ENCODE peak calls at places on chromosomes 16 and 17, in four cellular contexts. L, R, T and P are unnamed samples.

GRCh38 chr16:80125677-80126076 is 415.1 kb upstream of the DYNLRB2 start:
- DNase-seq in L (no peak), R (no peak), T (no peak), P (no peak)

GRCh38 chr17:56845934-56846333 is 12.0 kb downstream of the DGKE start:
- DNase-seq in L (no peak), T (no peak), R (no peak), P (no peak)

GRCh38 chr16:60107467-60107866 is 1373.4 kb upstream of the GOT2 start:
- DNase-seq in L (no peak), R (no peak), T (no peak), P (no peak)

GRCh38 chr17:65550758-65551157 is 10.7 kb downstream of the AXIN2 start:
- DNase-seq in T (no peak), R (no peak), L (no peak), P (no peak)

GRCh38 chr17:348692-349425 is 3.7 kb downstream of the RPH3AL start:
- DNase-seq in L (no peak), T (no peak), R (peak), P (no peak)

GRCh38 chr17:47720754-47721533 is 12.1 kb upstream of the TBX21 start:
- DNase-seq in R (no peak), T (no peak), L (no peak), P (peak)

GRCh38 chr17:42706732-42707131 is 24.4 kb downstream of the CNTNAP1 start:
- DNase-seq in T (peak), L (no peak), R (no peak), P (no peak)

GRCh38 chr17:82587234-82588086 is 60.8 kb downstream of the WDR45B start:
- DNase-seq in R (no peak), L (no peak), T (no peak), P (no peak)

GRCh38 chr16:2980227-2981176 is at the start of gene PKMYT1:
- DNase-seq in T (peak), R (peak), L (peak), P (peak)

GRCh38 chr17:16282522-16282921 is 65.5 kb downstream of the PIGL start:
- DNase-seq in R (no peak), L (no peak), T (no peak), P (no peak)

GRCh38 chr17:50679008-50679544 is 28.6 kb downstream of the ANKRD40 start:
- DNase-seq in L (no peak), T (no peak), R (peak), P (no peak)

GRCh38 chr17:42456223-42457106 is 2.2 kb upstream of the ATP6V0A1 start:
- DNase-seq in T (peak), L (peak), R (no peak), P (no peak)

GRCh38 chr17:28474035-28474640 is 694 bp downstream of the SLC13A2 start:
- DNase-seq in T (no peak), R (no peak), L (no peak), P (no peak)

GRCh38 chr16:89096768-89097527 is 3.3 kb downstream of the ACSF3 start:
- DNase-seq in L (no peak), R (no peak), T (no peak), P (no peak)

GRCh38 chr17:64736804-64737492 is 74.8 kb upstream of the SMURF2 start:
- DNase-seq in T (no peak), L (peak), R (peak), P (peak)

GRCh38 chr17:43576563-43577229 is 30.6 kb upstream of the ETV4 start:
- DNase-seq in R (peak), T (peak), L (peak), P (peak)

GRCh38 chr17:78898947-78899346 is 4.1 kb downstream of the CEP295NL start:
- DNase-seq in T (no peak), R (no peak), L (no peak), P (no peak)

GRCh38 chr17:55549140-55549539 is 37.9 kb upstream of the SMIM36 start:
- DNase-seq in T (no peak), R (peak), L (peak), P (no peak)

GRCh38 chr17:17751489-17751995 is 70.3 kb downstream of the RAI1 start:
- DNase-seq in L (peak), R (no peak), T (no peak), P (no peak)

GRCh38 chr16:49524578-49525315 is 151.1 kb downstream of the C16orf78 start:
- DNase-seq in R (no peak), L (no peak), T (no peak), P (no peak)

GRCh38 chr17:81961087-81961514 is at the start of gene NOTUM:
- DNase-seq in R (peak), L (peak), T (no peak), P (peak)

GRCh38 chr17:49910094-49910857 is 58.7 kb upstream of the DLX4 start:
- DNase-seq in L (peak), R (no peak), T (no peak), P (no peak)

GRCh38 chr17:76678330-76678729 is 32.4 kb downstream of the MXRA7 start:
- DNase-seq in R (no peak), T (no peak), L (no peak), P (no peak)

GRCh38 chr16:79076039-79076767 is 524.3 kb downstream of the MAF start:
- DNase-seq in R (no peak), T (no peak), L (no peak), P (no peak)

GRCh38 chr17:62757518-62757951 is 50.6 kb downstream of the MARCHF10 start:
- DNase-seq in R (no peak), L (no peak), T (no peak), P (no peak)

GRCh38 chr16:9541723-9542122 is 450.3 kb downstream of the HAPSTR1 start:
- DNase-seq in T (no peak), L (no peak), R (no peak), P (no peak)

GRCh38 chr17:76528156-76528527 is 9.4 kb downstream of the CYGB start:
- DNase-seq in R (no peak), T (no peak), L (no peak), P (no peak)

GRCh38 chr17:50169121-50169764 is 3.4 kb downstream of the SGCA start:
- DNase-seq in R (peak), L (peak), T (peak), P (peak)

GRCh38 chr17:82627827-82628226 is 20.4 kb downstream of the WDR45B start:
- DNase-seq in R (no peak), T (no peak), L (no peak), P (no peak)

GRCh38 chr16:19662351-19662750 is 55.7 kb downstream of the KNOP1 start:
- DNase-seq in T (no peak), R (peak), L (no peak), P (no peak)

GRCh38 chr16:9033125-9033830 is 58.2 kb upstream of the HAPSTR1 start:
- DNase-seq in R (peak), T (no peak), L (peak), P (peak)

GRCh38 chr17:77364381-77364911 is 223.7 kb downstream of the SEC14L1 start:
- DNase-seq in L (no peak), T (no peak), R (no peak), P (no peak)

GRCh38 chr17:74324521-74324920 is 1.5 kb upstream of the KIF19 start:
- DNase-seq in L (no peak), T (no peak), R (no peak), P (no peak)

GRCh38 chr17:74328487-74328886 is 2.5 kb downstream of the KIF19 start:
- DNase-seq in L (no peak), R (no peak), T (no peak), P (no peak)

GRCh38 chr17:74325376-74325742 is 667 bp upstream of the KIF19 start:
- DNase-seq in R (no peak), T (no peak), L (no peak), P (no peak)

GRCh38 chr17:74326506-74326905 is 480 bp downstream of the KIF19 start:
- DNase-seq in R (no peak), L (no peak), T (no peak), P (no peak)

GRCh38 chr17:74325743-74326379 is at the start of gene KIF19:
- DNase-seq in T (no peak), L (peak), R (no peak), P (no peak)
- TF ChIP-seq SP1 in T (no peak), L (no peak), R (no peak), P (no peak)

GRCh38 chr17:58184986-58185761 is 7.4 kb upstream of the EPX start:
- DNase-seq in L (peak), T (no peak), R (no peak), P (no peak)

GRCh38 chr17:58183514-58183913 is 9.0 kb upstream of the EPX start:
- DNase-seq in R (no peak), T (no peak), L (no peak), P (no peak)

GRCh38 chr17:58187063-58187462 is 5.5 kb upstream of the EPX start:
- DNase-seq in R (no peak), L (no peak), T (no peak), P (no peak)

GRCh38 chr17:58186591-58186990 is 5.9 kb upstream of the EPX start:
- DNase-seq in T (no peak), R (no peak), L (no peak), P (no peak)

GRCh38 chr17:58184308-58184985 is 8.1 kb upstream of the EPX start:
- DNase-seq in R (no peak), L (peak), T (no peak), P (peak)
- TF ChIP-seq TARDBP in R (no peak), L (no peak), T (no peak), P (no peak)

GRCh38 chr16:85354623-85355514 is 242.6 kb upstream of the CIBAR2 start:
- DNase-seq in T (no peak), R (no peak), L (peak), P (no peak)
- TF ChIP-seq SP1 in T (no peak), R (no peak), L (no peak), P (no peak)

DNA sequence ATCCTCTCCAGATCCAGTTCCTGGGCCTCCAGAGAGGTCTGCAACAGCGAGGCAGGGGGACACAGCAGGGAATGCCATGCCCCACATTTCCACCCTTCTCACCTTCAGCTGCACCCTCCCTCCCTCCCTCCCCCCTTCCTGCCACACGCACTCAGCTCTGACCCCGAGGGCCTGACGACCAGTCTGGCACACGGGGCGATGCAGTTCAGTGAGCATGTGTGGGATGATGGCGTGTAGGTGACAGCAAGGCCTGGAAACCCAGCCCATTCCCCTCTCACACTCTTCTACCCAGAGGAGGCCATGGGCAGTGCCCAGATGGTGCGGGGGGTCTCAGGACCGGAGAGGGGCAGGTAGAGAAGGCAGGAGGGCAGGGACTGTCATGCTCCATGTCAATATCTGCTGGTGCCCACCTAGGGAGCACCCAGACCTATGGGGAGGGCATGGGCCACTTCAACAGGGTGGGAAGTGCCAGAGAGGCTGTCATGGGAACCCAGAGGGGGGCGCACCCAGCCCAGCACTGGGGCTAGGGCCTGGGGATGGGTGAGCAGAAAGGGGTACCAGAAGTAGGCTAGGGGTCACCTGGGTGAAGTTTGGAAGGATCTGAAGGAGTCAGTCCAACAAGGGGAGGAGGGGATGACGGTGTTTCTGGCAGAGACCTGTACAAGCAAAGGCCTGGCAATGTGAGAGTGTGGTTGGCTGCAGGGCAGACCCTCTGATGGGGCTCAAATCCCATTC is 13.6 kb upstream of the KATNB1 start:
- DNase-seq in T (no peak), R (no peak), L (no peak), P (no peak)
- TF ChIP-seq TARDBP in T (no peak), R (no peak), L (no peak), P (no peak)

DNA sequence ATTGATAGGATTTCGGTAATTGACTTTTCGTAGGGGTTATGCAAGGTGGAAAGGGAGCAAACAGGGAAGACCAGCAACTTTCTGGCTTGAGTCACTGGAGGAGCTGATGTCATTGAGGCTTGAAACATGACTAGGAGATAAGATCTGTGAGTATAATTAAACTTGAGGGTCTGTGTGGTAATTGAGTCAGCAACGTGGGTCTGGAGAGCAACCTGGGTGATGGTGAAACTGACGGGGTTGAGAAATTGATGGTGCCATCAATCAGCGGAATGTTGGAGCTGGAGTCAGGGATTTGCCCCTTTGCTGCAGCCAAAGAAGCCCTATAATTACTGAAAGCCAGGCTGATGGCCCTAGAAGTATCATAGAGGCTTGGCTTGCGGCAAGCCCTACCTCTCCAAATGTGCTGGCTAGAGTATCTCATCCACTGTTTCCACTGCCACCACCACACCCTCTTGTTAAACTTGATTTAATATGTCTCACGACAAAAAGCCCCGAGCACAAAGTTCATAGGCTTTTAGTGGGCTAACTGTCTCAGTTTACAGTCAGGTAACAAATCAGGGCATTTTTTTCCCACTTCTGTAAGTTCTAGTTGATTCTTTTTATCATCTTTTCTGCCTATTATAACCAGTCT is 186.9 kb upstream of the ELAC2 start:
- DNase-seq in T (no peak), R (no peak), L (no peak), P (peak)
- TF ChIP-seq SP1 in T (no peak), R (no peak), L (no peak), P (no peak)

GRCh38 chr17:12041316-12041715 is 20.6 kb downstream of the MAP2K4 start:
- DNase-seq in T (no peak), L (no peak), R (no peak), P (no peak)
- TF ChIP-seq TARDBP in T (no peak), L (no peak), R (no peak), P (no peak)

GRCh38 chr17:8118769-8119574 is 658 bp upstream of the ALOXE3 start:
- DNase-seq in T (peak), L (peak), R (peak), P (peak)

GRCh38 chr17:8116779-8117178 is 1.5 kb downstream of the ALOXE3 start:
- DNase-seq in L (no peak), T (no peak), R (no peak), P (no peak)

GRCh38 chr17:8117367-8117979 is 841 bp downstream of the ALOXE3 start:
- DNase-seq in R (no peak), T (no peak), L (no peak), P (no peak)

GRCh38 chr17:8119575-8120519 is 1.5 kb upstream of the ALOXE3 start:
- DNase-seq in L (peak), T (peak), R (peak), P (no peak)

GRCh38 chr17:8117980-8118768 is at the start of gene ALOXE3:
- DNase-seq in R (peak), T (no peak), L (peak), P (no peak)
- TF ChIP-seq SP1 in R (no peak), T (no peak), L (no peak), P (no peak)